ENCODE peak calls at places on chromosomes 6 and 20, in five cellular contexts. M is COLO829; A is activated naive CD4-positive, alpha-beta T cell; O is astrocyte of the cerebellum; F is heart left ventricle. K is an unnamed sample.

GRCh38 chr20:53914861-53915458 is 155.4 kb downstream of the BCAS1 start:
- DNase-seq in M (no peak), A (no peak), O (no peak), F (no peak), K (no peak)

GRCh38 chr20:39822667-39823066 is 860.5 kb downstream of the DHX35 start:
- DNase-seq in M (no peak), A (no peak), O (peak), F (no peak), K (no peak)

GRCh38 chr6:41373367-41373918 is 38.0 kb downstream of the NCR2 start:
- DNase-seq in M (no peak), A (no peak), O (no peak), F (no peak), K (no peak)

GRCh38 chr6:44072452-44072958 is 54.7 kb downstream of the MRPL14 start:
- DNase-seq in M (no peak), A (no peak), O (no peak), F (no peak), K (no peak)

GRCh38 chr6:107033136-107033535 is 5.1 kb downstream of the MTRES1 start:
- DNase-seq in M (no peak), A (no peak), O (no peak), F (no peak), K (no peak)

GRCh38 chr20:51735728-51736600 is 32.2 kb downstream of the ATP9A start:
- DNase-seq in M (no peak), A (no peak), O (no peak), F (no peak), K (no peak)

GRCh38 chr20:2220298-2220697 is 75.5 kb upstream of the TGM3 start:
- DNase-seq in M (no peak), A (no peak), O (no peak), F (no peak), K (no peak)

GRCh38 chr6:22298393-22299010 is 1.7 kb upstream of the PRL start:
- DNase-seq in M (no peak), A (no peak), O (no peak), F (no peak), K (no peak)

GRCh38 chr6:22145823-22146379 is 150.9 kb downstream of the PRL start:
- DNase-seq in M (peak), A (no peak), O (peak), F (peak), K (no peak)

GRCh38 chr6:24408719-24409410 is 6.1 kb downstream of the MRS2 start:
- DNase-seq in M (no peak), A (no peak), O (no peak), F (no peak), K (no peak)

GRCh38 chr20:1456300-1456699 is 10.3 kb downstream of the NSFL1C start:
- DNase-seq in M (no peak), A (no peak), O (peak), F (no peak), K (no peak)

GRCh38 chr6:55866110-55866509 is 9.3 kb downstream of the BMP5 start:
- DNase-seq in M (no peak), A (no peak), O (no peak), F (no peak), K (no peak)

GRCh38 chr20:46202758-46203509 is 84.8 kb downstream of the CD40 start:
- DNase-seq in M (no peak), A (no peak), O (no peak), F (no peak), K (no peak)

GRCh38 chr6:162032620-162033019 is 694.9 kb downstream of the PRKN start:
- DNase-seq in M (no peak), A (no peak), O (peak), F (no peak), K (no peak)

GRCh38 chr20:16571333-16571732 is 1.9 kb downstream of the KIF16B start:
- DNase-seq in M (no peak), A (no peak), O (no peak), F (no peak), K (no peak)

GRCh38 chr6:119351005-119351394 is 1.4 kb upstream of the MAN1A1 start:
- DNase-seq in M (no peak), A (no peak), O (peak), F (no peak), K (no peak)

GRCh38 chr6:16621002-16621401 is 140.3 kb downstream of the ATXN1 start:
- DNase-seq in M (no peak), A (no peak), O (no peak), F (no peak), K (no peak)

GRCh38 chr6:35589904-35590303 is 77.2 kb upstream of the TULP1 start:
- DNase-seq in M (no peak), A (no peak), O (no peak), F (no peak), K (no peak)

GRCh38 chr6:70706491-70707123 is 38.9 kb downstream of the SMAP1 start:
- DNase-seq in M (peak), A (no peak), O (peak), F (no peak), K (no peak)